ENCODE peak calls at places on chromosomes 6 and 20, in five cellular contexts. D is H1, H is K562, B is HCT116, Y is GM12878. G is an unnamed sample.

GRCh38 chr20:4875578-4876067 is 125.7 kb downstream of the SLC23A2 start:
- DNase-seq in D (no peak), H (no peak), B (no peak), Y (peak), G (no peak)

GRCh38 chr6:80214436-80215022 is 108.1 kb downstream of the BCKDHB start:
- DNase-seq in D (no peak), H (peak), B (peak), Y (no peak), G (peak)

GRCh38 chr6:31915351-31915750 is 12.2 kb upstream of the C2 start:
- DNase-seq in D (no peak), H (no peak), B (no peak), Y (no peak), G (no peak)

GRCh38 chr6:52020961-52021570 is 66.3 kb downstream of the PKHD1 start:
- DNase-seq in D (no peak), H (peak), B (peak), Y (no peak), G (no peak)

GRCh38 chr20:58010666-58011065 is 217.8 kb downstream of the ANKRD60 start:
- DNase-seq in D (no peak), H (no peak), B (no peak), Y (no peak), G (no peak)

GRCh38 chr20:2820896-2821869 is 5.0 kb downstream of the TMEM239 start:
- DNase-seq in D (no peak), H (no peak), B (no peak), Y (no peak), G (no peak)

GRCh38 chr6:82264321-82264720 is 16.8 kb upstream of the IBTK start:
- DNase-seq in D (no peak), H (no peak), B (no peak), Y (no peak), G (no peak)

GRCh38 chr20:50717974-50718761 is 13.2 kb upstream of the PARD6B start:
- DNase-seq in D (no peak), H (no peak), B (no peak), Y (no peak), G (no peak)

GRCh38 chr6:28816909-28817807 is 106.6 kb downstream of the TRIM27 start:
- DNase-seq in D (no peak), H (peak), B (no peak), Y (no peak), G (no peak)

GRCh38 chr6:81450180-81450579 is 302.3 kb downstream of the TENT5A start:
- DNase-seq in D (no peak), H (no peak), B (peak), Y (no peak), G (no peak)

GRCh38 chr6:166757226-166758135 is 130.4 kb upstream of the RPS6KA2 start:
- DNase-seq in D (no peak), H (no peak), B (no peak), Y (no peak), G (no peak)

GRCh38 chr20:17806739-17807441 is 107.1 kb downstream of the BANF2 start:
- DNase-seq in D (no peak), H (peak), B (no peak), Y (no peak), G (no peak)

GRCh38 chr6:99130897-99131873 is 183.4 kb upstream of the FBXL4 start:
- DNase-seq in D (no peak), H (no peak), B (no peak), Y (no peak), G (no peak)
- TF ChIP-seq YY1 in D (no peak), H (no peak), B (no peak), Y (no peak), G (no peak)

GRCh38 chr6:7262037-7262461 is 51.0 kb downstream of the SSR1 start:
- DNase-seq in D (no peak), H (no peak), B (no peak), Y (no peak), G (no peak)

GRCh38 chr6:7262746-7263335 is 50.2 kb downstream of the SSR1 start:
- DNase-seq in D (no peak), H (no peak), B (no peak), Y (no peak), G (no peak)

GRCh38 chr6:7260291-7261029 is 52.5 kb downstream of the SSR1 start:
- DNase-seq in D (no peak), H (no peak), B (no peak), Y (no peak), G (no peak)

GRCh38 chr6:7264041-7264440 is 49.0 kb downstream of the SSR1 start:
- DNase-seq in D (no peak), H (no peak), B (no peak), Y (no peak), G (no peak)

DNA sequence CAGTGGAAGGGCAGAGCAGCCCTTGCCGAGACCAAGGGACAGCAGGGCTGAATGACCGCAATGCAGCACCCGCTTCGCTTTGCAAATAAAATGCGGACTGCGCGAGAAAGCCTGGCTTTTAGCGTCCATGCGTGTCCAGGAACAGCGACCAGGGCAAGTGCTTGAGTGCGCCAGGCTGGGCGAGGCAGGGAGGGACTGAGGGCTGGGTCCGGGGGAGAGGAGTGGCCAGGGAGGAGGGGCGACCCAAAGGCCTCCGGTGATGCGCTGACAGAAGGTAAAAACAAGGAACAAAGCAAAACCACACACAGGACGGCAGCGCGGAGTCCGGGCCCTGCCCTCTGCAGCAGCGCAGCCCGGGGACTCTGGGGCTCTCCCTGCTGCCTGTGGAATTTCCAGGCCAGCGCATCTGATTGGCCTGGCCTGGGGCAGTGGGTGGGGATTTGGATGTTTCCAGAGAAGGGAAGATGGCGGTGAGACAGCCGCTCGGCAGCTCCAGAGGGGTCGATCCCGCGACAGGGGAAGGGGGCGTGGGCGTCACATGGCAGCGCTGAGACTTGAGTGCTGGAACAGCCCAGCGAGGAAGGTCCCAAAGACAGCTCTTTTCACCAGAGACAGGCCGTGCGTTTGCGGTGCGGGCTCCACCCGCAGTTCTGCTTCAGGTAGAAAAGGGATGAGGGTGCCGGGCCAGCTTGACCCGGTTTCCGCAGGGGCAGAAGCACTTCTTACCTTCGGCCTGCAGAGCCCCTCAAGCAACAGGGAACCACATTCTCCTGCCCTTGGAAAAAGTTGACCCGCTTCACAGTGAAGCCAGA is 51.8 kb downstream of the SSR1 start:
- DNase-seq in D (peak), H (peak), B (peak), Y (no peak), G (peak)
- H3K4me3 ChIP-seq in D (peak), H (peak), B (peak), Y (peak), G (peak)

GRCh38 chr6:150018846-150019580 is 6.3 kb downstream of the RAET1L start:
- DNase-seq in D (no peak), H (no peak), B (no peak), Y (no peak), G (no peak)
- TF ChIP-seq YY1 in D (no peak), H (no peak), B (no peak), Y (no peak), G (no peak)

DNA sequence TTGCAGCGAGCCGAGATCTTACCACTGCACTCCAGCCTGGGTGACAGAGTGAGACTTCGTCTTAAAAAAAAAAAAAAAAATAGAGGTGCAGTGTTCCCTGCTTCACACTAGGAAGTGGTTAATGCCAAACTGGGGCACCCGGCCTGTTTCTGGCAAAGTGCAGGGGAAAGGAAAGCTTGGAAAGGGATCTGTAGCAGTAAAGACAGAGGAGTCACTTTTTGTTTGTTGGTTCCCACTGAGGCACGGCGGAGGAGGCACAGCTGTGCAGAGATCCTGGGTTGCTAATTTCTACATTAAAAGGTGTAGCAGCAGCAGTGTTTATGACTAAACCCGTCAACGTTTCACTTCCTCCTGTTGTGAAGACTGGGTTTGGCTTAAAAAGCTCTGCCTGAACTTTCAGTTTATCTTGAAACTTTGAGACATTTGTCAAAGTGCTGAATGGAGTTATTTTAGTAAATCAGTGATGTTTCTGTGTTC is 125.6 kb downstream of the CARMIL1 start:
- DNase-seq in D (no peak), H (no peak), B (no peak), Y (peak), G (no peak)
- H3K4me3 ChIP-seq in D (no peak), H (no peak), B (no peak), Y (peak), G (no peak)